ENCODE peak calls at places on chromosomes 6 and 20, in nine cellular contexts. J is GM12878, F is activated B cell treated with CpG ODN at 0.5 μM for 24 hours, D is breast epithelium, Z is thoracic aorta, G is left ventricle myocardium inferior, C is brain microvascular endothelial cell, M is endothelial cell, Y is heart left ventricle. X is an unnamed sample.

GRCh38 chr6:24296944-24297343 is 60.9 kb downstream of the DCDC2 start:
- DNase-seq in J (no peak), F (no peak), D (no peak), Z (no peak), G (no peak), C (no peak), M (no peak), Y (no peak), X (no peak)

GRCh38 chr6:99822741-99823512 is 171.1 kb downstream of the MCHR2 start:
- DNase-seq in J (no peak), F (no peak), D (no peak), Z (no peak), G (no peak), C (peak; percentile 16), M (peak; percentile 28), Y (no peak), X (no peak)

GRCh38 chr6:160996316-160996715 is 4.7 kb downstream of the MAP3K4 start:
- DNase-seq in J (no peak), F (no peak), D (no peak), Z (no peak), G (no peak), C (no peak), M (no peak), Y (no peak), X (no peak)

GRCh38 chr6:79602859-79603258 is 28.3 kb upstream of the SH3BGRL2 start:
- DNase-seq in J (no peak), F (no peak), D (no peak), Z (no peak), G (no peak), C (no peak), M (no peak), Y (no peak), X (no peak)

GRCh38 chr6:4969609-4970285 is 34.1 kb downstream of the RPP40 start:
- DNase-seq in J (no peak), F (no peak), D (no peak), Z (no peak), G (no peak), C (no peak), M (no peak), Y (no peak), X (no peak)

GRCh38 chr6:126039284-126039683 is 52.9 kb downstream of the TRMT11 start:
- DNase-seq in J (no peak), F (no peak), D (no peak), Z (no peak), G (no peak), C (peak; percentile 24), M (no peak), Y (no peak), X (no peak)

GRCh38 chr20:59850018-59850641 is 83.3 kb downstream of the SYCP2 start:
- DNase-seq in J (peak; percentile 9), F (no peak), D (no peak), Z (no peak), G (no peak), C (no peak), M (no peak), Y (no peak), X (no peak)

GRCh38 chr20:19074828-19075516 is 137.5 kb upstream of the SLC24A3 start:
- DNase-seq in J (peak; percentile 88), F (no peak), D (peak; percentile 53), Z (no peak), G (peak; percentile 19), C (no peak), M (no peak), Y (no peak), X (peak; percentile 47)

GRCh38 chr6:150208606-150209352 is 65.9 kb downstream of the PPP1R14C start:
- DNase-seq in J (no peak), F (no peak), D (no peak), Z (no peak), G (no peak), C (no peak), M (no peak), Y (no peak), X (no peak)

GRCh38 chr6:104704191-104704590 is 155.5 kb downstream of the HACE1 start:
- DNase-seq in J (no peak), F (no peak), D (no peak), Z (no peak), G (no peak), C (no peak), M (no peak), Y (no peak), X (no peak)

GRCh38 chr20:24559114-24559513 is 89.7 kb downstream of the SYNDIG1 start:
- DNase-seq in J (no peak), F (no peak), D (no peak), Z (no peak), G (no peak), C (no peak), M (no peak), Y (no peak), X (no peak)

GRCh38 chr6:83051386-83052172 is 14.1 kb downstream of the UBE3D start:
- DNase-seq in J (no peak), F (no peak), D (no peak), Z (no peak), G (no peak), C (no peak), M (no peak), Y (no peak), X (no peak)

DNA sequence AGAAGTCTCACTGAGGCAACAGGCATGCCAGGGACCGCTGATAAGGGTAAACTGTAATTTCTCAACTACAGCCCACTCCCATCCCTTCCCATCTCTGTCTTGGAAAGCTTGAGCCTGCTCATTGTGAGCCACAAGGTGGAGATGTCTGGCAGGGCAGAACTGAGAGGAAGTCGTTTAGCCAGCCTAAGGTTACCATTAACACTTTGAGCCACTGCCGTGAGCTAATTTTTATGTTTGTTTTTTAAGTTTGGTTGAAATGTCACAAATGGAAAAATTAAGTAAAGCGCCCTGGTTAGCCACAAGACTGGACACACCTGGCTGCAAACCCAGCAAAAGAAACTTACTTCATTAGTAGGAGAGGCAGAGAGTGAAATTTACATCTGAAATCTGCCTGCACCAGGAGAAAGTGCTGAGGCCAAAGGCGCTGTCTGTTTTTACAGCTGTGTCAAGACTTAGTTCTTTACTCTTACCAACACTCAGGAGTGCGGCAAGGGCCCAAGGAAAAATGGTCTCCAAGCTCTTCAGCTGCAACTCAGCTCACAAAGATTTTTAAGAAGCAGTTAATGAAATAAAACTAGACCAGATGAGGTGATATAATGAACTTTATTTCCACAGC is 50.0 kb upstream of the FAM83C start:
- DNase-seq in J (no peak), F (no peak), D (no peak), Z (no peak), G (no peak), C (no peak), M (peak; percentile 27), Y (no peak), X (no peak)
- TF ChIP-seq CTCF in J (peak; percentile 6), F (no peak), D (no peak), Z (no peak), G (peak; percentile 32), C (peak; percentile 69), M (no peak), Y (no peak), X (no peak)

GRCh38 chr6:35730745-35731413 is 6.0 kb upstream of the ARMC12 start:
- DNase-seq in J (no peak), F (no peak), D (no peak), Z (no peak), G (no peak), C (no peak), M (no peak), Y (no peak), X (no peak)

GRCh38 chr6:35731414-35731735 is 5.5 kb upstream of the ARMC12 start:
- DNase-seq in J (peak; percentile 72), F (peak; percentile 97), D (peak; percentile 90), Z (peak; percentile 94), G (peak; percentile 99), C (peak; percentile 89), M (peak; percentile 86), Y (peak; percentile 95), X (peak; percentile 86)

GRCh38 chr6:35729722-35730121 is 7.1 kb upstream of the ARMC12 start:
- DNase-seq in J (no peak), F (no peak), D (peak; percentile 10), Z (no peak), G (no peak), C (no peak), M (no peak), Y (no peak), X (no peak)

GRCh38 chr6:35733633-35734032 is 3.2 kb upstream of the ARMC12 start:
- DNase-seq in J (no peak), F (no peak), D (no peak), Z (no peak), G (no peak), C (no peak), M (no peak), Y (no peak), X (no peak)

GRCh38 chr6:35731736-35732532 is 4.9 kb upstream of the ARMC12 start:
- DNase-seq in J (peak; percentile 67), F (peak; percentile 93), D (peak; percentile 96), Z (peak; percentile 93), G (peak; percentile 99), C (peak; percentile 93), M (peak; percentile 76), Y (peak; percentile 96), X (peak; percentile 82)
- TF ChIP-seq CTCF in J (peak; percentile 22), F (no peak), D (no peak), Z (no peak), G (peak; percentile 46), C (peak; percentile 4), M (no peak), Y (peak; percentile 20), X (no peak)

DNA sequence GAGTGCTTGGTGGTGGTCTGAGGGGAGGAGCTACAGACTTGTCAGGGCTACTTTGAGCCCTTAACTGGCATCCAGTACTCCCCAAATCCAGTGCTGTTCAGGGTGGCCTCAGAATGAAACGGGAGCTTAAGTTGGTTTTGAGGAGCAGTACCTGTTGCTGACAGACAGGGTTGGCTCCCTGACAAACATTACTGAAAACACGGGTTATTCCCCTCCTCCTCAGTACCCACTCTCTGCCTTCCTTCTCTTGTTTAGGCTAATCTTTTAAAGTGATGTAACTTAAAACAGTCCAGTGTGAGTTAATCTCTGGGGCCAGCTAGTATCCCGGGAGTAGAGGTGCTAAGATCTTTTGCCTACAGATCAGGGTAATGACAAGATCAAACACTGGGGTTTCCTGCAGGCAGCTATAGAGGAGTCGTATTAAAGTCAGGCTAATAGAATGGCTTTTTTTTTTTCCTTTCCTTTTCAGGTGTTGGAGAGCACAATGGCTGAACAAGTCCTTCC is 3.7 kb downstream of the TNFAIP3 start:
- DNase-seq in J (no peak), F (no peak), D (no peak), Z (no peak), G (no peak), C (no peak), M (no peak), Y (no peak), X (no peak)
- TF ChIP-seq CTCF in J (peak; percentile 37), F (no peak), D (peak; percentile 13), Z (no peak), G (no peak), C (peak; percentile 27), M (peak; percentile 30), Y (no peak), X (no peak)

GRCh38 chr6:119077643-119078448 is 618 bp downstream of the FAM184A start:
- DNase-seq in J (no peak), F (peak; percentile 27), D (peak; percentile 57), Z (no peak), G (no peak), C (no peak), M (peak; percentile 41), Y (peak; percentile 8), X (peak; percentile 25)
- TF ChIP-seq CTCF in J (peak; percentile 24), F (no peak), D (no peak), Z (no peak), G (no peak), C (no peak), M (no peak), Y (no peak), X (no peak)